ENCODE peak calls at places on chromosomes 11 and 22, in eight cellular contexts. P, B, Q, V, K, F, L and N are unnamed samples.

GRCh38 chr11:118342503-118343161 is at the start of gene CD3D:
- DNase-seq in F (peak; percentile 62), Q (no peak), P (no peak), K (no peak), V (peak; percentile 67), L (no peak), B (no peak), N (no peak)

GRCh38 chr22:48754611-48755331 is 1072.9 kb downstream of the BRD1 start:
- DNase-seq in Q (no peak), V (no peak), P (no peak), B (peak; percentile 0), K (no peak), L (no peak), F (no peak), N (no peak)

GRCh38 chr11:78586452-78587046 is 11.9 kb upstream of the NARS2 start:
- DNase-seq in P (peak; percentile 12), K (no peak), V (no peak), L (peak; percentile 43), F (no peak), Q (peak; percentile 27), B (no peak), N (no peak)

GRCh38 chr11:69788956-69789355 is 13.8 kb upstream of the FGF4 start:
- DNase-seq in K (no peak), V (no peak), B (no peak), Q (no peak), L (no peak), P (no peak), F (no peak), N (no peak)

GRCh38 chr11:133082851-133083488 is 449.3 kb downstream of the OPCML start:
- DNase-seq in V (peak; percentile 64), Q (peak; percentile 17), F (peak; percentile 56), B (peak; percentile 86), L (no peak), K (peak; percentile 52), P (peak; percentile 88), N (peak; percentile 49)

GRCh38 chr11:44701276-44701675 is 25.5 kb upstream of the TSPAN18 start:
- DNase-seq in Q (no peak), B (no peak), L (no peak), F (peak; percentile 14), K (no peak), V (no peak), P (no peak), N (no peak)

GRCh38 chr11:76291576-76292526 is 85.5 kb upstream of the WNT11 start:
- DNase-seq in Q (no peak), V (no peak), B (no peak), L (peak; percentile 59), F (no peak), K (no peak), P (no peak), N (no peak)

GRCh38 chr11:8642226-8642625 is 40.2 kb downstream of the TRIM66 start:
- DNase-seq in V (no peak), K (no peak), B (no peak), F (no peak), P (no peak), L (no peak), Q (no peak), N (no peak)

GRCh38 chr11:35662061-35662648 is 420 bp upstream of the TRIM44 start:
- DNase-seq in L (no peak), F (no peak), K (no peak), V (no peak), P (no peak), B (no peak), Q (no peak), N (peak; percentile 91)

GRCh38 chr11:130359419-130359818 is 44.7 kb upstream of the ZBTB44 start:
- DNase-seq in L (no peak), Q (no peak), B (no peak), K (no peak), P (no peak), F (no peak), V (no peak), N (no peak)

GRCh38 chr11:46718155-46719019 is 626 bp upstream of the F2 start:
- DNase-seq in L (no peak), Q (no peak), F (no peak), P (no peak), V (no peak), K (no peak), B (no peak), N (no peak)

GRCh38 chr22:23496445-23496833 is 83.7 kb downstream of the IGLL1 start:
- DNase-seq in K (no peak), P (no peak), F (no peak), B (no peak), Q (no peak), L (no peak), V (no peak), N (no peak)

GRCh38 chr22:37084385-37084784 is 25.1 kb downstream of the TMPRSS6 start:
- DNase-seq in L (no peak), F (no peak), B (no peak), K (no peak), Q (no peak), V (no peak), P (no peak), N (no peak)

GRCh38 chr22:49685686-49686085 is 142.0 kb downstream of the BRD1 start:
- DNase-seq in F (no peak), B (no peak), L (no peak), Q (no peak), V (no peak), P (no peak), K (no peak), N (no peak)